ENCODE peak calls at places on chromosome 2, in nine cellular contexts. E is K562, O is right atrium auricular region, A is transverse colon, C is bronchial epithelial cell, M is Panc1, J is MM.1S, D is HepG2, Q is mammary epithelial cell. T is an unnamed sample.
A peak's percentile ranks its signal among the peaks of the same experiment; 100 is the strongest.

GRCh38 chr2:112721819-112722522 is 1.2 kb downstream of the NT5DC4 start:
- DNase-seq in Q (no peak), M (no peak), C (no peak), O (no peak), J (no peak), D (no peak), E (no peak), A (no peak), T (no peak)

GRCh38 chr2:106531676-106532075 is 44.5 kb downstream of the CD8B2 start:
- DNase-seq in D (peak; percentile 70), Q (no peak), J (no peak), E (no peak), O (no peak), C (no peak), M (no peak), A (no peak), T (no peak)

GRCh38 chr2:240464514-240465241 is 29.2 kb downstream of the GPC1 start:
- DNase-seq in M (no peak), D (no peak), E (no peak), A (no peak), Q (no peak), J (no peak), C (no peak), O (peak; percentile 52), T (no peak)

GRCh38 chr2:96963316-96963715 is 23.1 kb downstream of the FAM178B start:
- DNase-seq in C (peak; percentile 59), D (no peak), Q (peak; percentile 17), O (no peak), E (no peak), J (no peak), A (no peak), M (no peak), T (no peak)

GRCh38 chr2:75074228-75074627 is 115.8 kb downstream of the POLE4 start:
- DNase-seq in O (no peak), D (no peak), J (no peak), M (no peak), C (no peak), E (no peak), Q (no peak), A (no peak), T (no peak)

GRCh38 chr2:231926761-231927565 is 767 bp upstream of the NPPC start:
- DNase-seq in C (peak; percentile 26), O (no peak), J (peak; percentile 62), Q (no peak), M (no peak), A (no peak), E (no peak), D (no peak), T (no peak)

GRCh38 chr2:25697559-25698341 is 24.4 kb upstream of the DTNB start:
- DNase-seq in A (no peak), J (no peak), M (no peak), Q (no peak), D (no peak), E (no peak), C (no peak), O (no peak), T (no peak)

GRCh38 chr2:195821566-195821932 is 164.5 kb downstream of the SLC39A10 start:
- DNase-seq in C (no peak), D (no peak), E (no peak), A (no peak), O (no peak), M (no peak), Q (no peak), J (no peak), T (no peak)

GRCh38 chr2:164903214-164903613 is 52.1 kb downstream of the SLC38A11 start:
- DNase-seq in Q (peak; percentile 37), E (no peak), D (no peak), O (no peak), J (no peak), A (no peak), C (peak; percentile 38), M (no peak), T (no peak)

GRCh38 chr2:240363718-240364581 is 71.5 kb upstream of the GPC1 start:
- DNase-seq in J (peak; percentile 14), O (no peak), Q (no peak), M (no peak), C (no peak), A (no peak), D (no peak), E (no peak), T (no peak)

GRCh38 chr2:233700028-233700635 is 7.4 kb downstream of the UGT1A6 start:
- DNase-seq in O (no peak), Q (peak; percentile 10), E (no peak), C (no peak), M (no peak), A (peak; percentile 31), J (no peak), D (peak; percentile 56), T (peak; percentile 89)

GRCh38 chr2:112711356-112711755 is 9.5 kb upstream of the NT5DC4 start:
- DNase-seq in Q (no peak), O (peak; percentile 26), M (no peak), J (no peak), C (no peak), E (no peak), A (no peak), D (no peak), T (no peak)

GRCh38 chr2:203811491-203812221 is 55.9 kb upstream of the CTLA4 start:
- DNase-seq in O (peak; percentile 85), J (peak; percentile 62), D (peak; percentile 60), E (no peak), Q (peak; percentile 90), M (peak; percentile 52), A (peak; percentile 92), C (peak; percentile 89), T (peak; percentile 59)

GRCh38 chr2:151162185-151162584 is 99.5 kb downstream of the RBM43 start:
- DNase-seq in E (no peak), C (peak; percentile 29), J (no peak), M (no peak), A (no peak), O (no peak), Q (peak; percentile 14), D (no peak), T (no peak)
- TF ChIP-seq CTCF in E (no peak), C (no peak), J (no peak), M (peak; percentile 28), A (no peak), O (no peak), Q (peak; percentile 55), D (no peak), T (peak; percentile 58)

GRCh38 chr2:54360055-54360792 is 95.9 kb upstream of the SPTBN1 start:
- DNase-seq in O (peak; percentile 82), M (no peak), J (no peak), Q (no peak), E (no peak), D (no peak), A (no peak), C (peak; percentile 22), T (peak; percentile 37)
- H3K4me3 ChIP-seq in O (no peak overlapping the region), M (no peak overlapping the region), J (no peak overlapping the region), Q (no peak overlapping the region), E (no peak overlapping the region), D (peak overlapping the region; percentile 32), A (no peak overlapping the region), C (no peak overlapping the region), T (no peak overlapping the region)

GRCh38 chr2:119085613-119086012 is 72.9 kb downstream of the C1QL2 start:
- DNase-seq in J (no peak), Q (no peak), E (no peak), C (no peak), M (no peak), A (no peak), D (peak; percentile 40), O (no peak), T (no peak)

GRCh38 chr2:119086327-119086726 is 72.2 kb downstream of the C1QL2 start:
- DNase-seq in O (no peak), C (no peak), Q (no peak), E (no peak), D (no peak), A (no peak), M (no peak), J (no peak), T (no peak)

GRCh38 chr2:119083416-119083815 is 75.1 kb downstream of the C1QL2 start:
- DNase-seq in M (no peak), C (no peak), A (no peak), Q (no peak), J (no peak), O (no peak), D (no peak), E (no peak), T (no peak)

GRCh38 chr2:119088416-119088815 is 70.1 kb downstream of the C1QL2 start:
- DNase-seq in A (no peak), C (no peak), M (no peak), D (no peak), E (no peak), Q (no peak), J (no peak), O (no peak), T (no peak)

GRCh38 chr2:119082821-119083400 is 75.6 kb downstream of the C1QL2 start:
- DNase-seq in C (no peak), E (no peak), M (no peak), A (no peak), Q (no peak), O (no peak), D (no peak), J (no peak), T (no peak)
- H3K36me3 ChIP-seq in C (no peaks in the 10 kb centered on the region), E (no peaks in the 10 kb centered on the region), M (no peaks in the 10 kb centered on the region), A (no peaks in the 10 kb centered on the region), Q (no peaks in the 10 kb centered on the region), O (no peaks in the 10 kb centered on the region), D (no peaks in the 10 kb centered on the region), J (no peaks in the 10 kb centered on the region), T (no peaks in the 10 kb centered on the region)

GRCh38 chr2:208098267-208098666 is 26.1 kb downstream of the CRYGD start:
- DNase-seq in M (no peak), J (no peak), A (no peak), D (no peak), O (no peak), Q (no peak), E (no peak), C (no peak), T (no peak)

GRCh38 chr2:208103616-208104015 is 20.7 kb downstream of the CRYGD start:
- DNase-seq in J (no peak), O (no peak), Q (no peak), E (no peak), A (no peak), M (no peak), C (no peak), D (no peak), T (no peak)

GRCh38 chr2:208097801-208098200 is 26.5 kb downstream of the CRYGD start:
- DNase-seq in D (no peak), C (no peak), M (no peak), J (no peak), E (no peak), O (no peak), A (no peak), Q (no peak), T (no peak)

GRCh38 chr2:208099682-208100081 is 24.6 kb downstream of the CRYGD start:
- DNase-seq in C (no peak), E (no peak), M (no peak), A (no peak), Q (no peak), J (no peak), O (no peak), D (peak; percentile 75), T (no peak)

GRCh38 chr2:208101716-208102631 is 22.4 kb downstream of the CRYGD start:
- DNase-seq in M (peak; percentile 43), Q (peak; percentile 35), E (no peak), C (peak; percentile 29), J (no peak), A (no peak), O (no peak), D (peak; percentile 46), T (no peak)
- TF ChIP-seq CTCF in M (peak; percentile 74), Q (peak; percentile 60), E (peak; percentile 14), C (peak; percentile 14), J (peak; percentile 15), A (no peak), O (no peak), D (peak; percentile 69), T (no peak)

GRCh38 chr2:128473175-128474013 is 154.7 kb upstream of the HS6ST1 start:
- DNase-seq in M (no peak), D (no peak), A (peak; percentile 17), E (no peak), J (no peak), O (peak; percentile 64), Q (no peak), C (no peak), T (peak; percentile 26)
- H3K4me3 ChIP-seq in M (no peak overlapping the region), D (no peak overlapping the region), A (no peak overlapping the region), E (no peak overlapping the region), J (no peak overlapping the region), O (no peak overlapping the region), Q (no peak overlapping the region), C (no peak overlapping the region), T (peak overlapping the region; percentile 5)

T was measured in BJ.